ENCODE peak calls at places on chromosome 4, in five cellular contexts. K is upper lobe of left lung; I is mammary epithelial cell; P is CD4-positive, alpha-beta memory T cell; T is GM23248. Q is an unnamed sample.

GRCh38 chr4:5204781-5205180 is 153.5 kb downstream of the STK32B start:
- DNase-seq in K (no peak), I (no peak), P (no peak), T (peak; percentile 37), Q (no peak)

GRCh38 chr4:184506527-184507121 is 32.3 kb upstream of the IRF2 start:
- DNase-seq in K (no peak), I (no peak), P (no peak), T (peak; percentile 23), Q (no peak)

GRCh38 chr4:77035153-77035552 is 40.6 kb downstream of the CCNI start:
- DNase-seq in K (no peak), I (no peak), P (no peak), T (no peak), Q (no peak)

GRCh38 chr4:5257086-5257485 is 205.8 kb downstream of the STK32B start:
- DNase-seq in K (no peak), I (no peak), P (no peak), T (no peak), Q (no peak)

GRCh38 chr4:133320576-133321170 is 171.6 kb downstream of the PCDH10 start:
- DNase-seq in K (no peak), I (peak; percentile 11), P (no peak), T (peak; percentile 36), Q (no peak)

GRCh38 chr4:15479089-15479912 is 9.6 kb downstream of the CC2D2A start:
- DNase-seq in K (peak; percentile 13), I (peak; percentile 76), P (peak; percentile 11), T (peak; percentile 92), Q (no peak)

GRCh38 chr4:22474636-22475310 is 41.1 kb downstream of the ADGRA3 start:
- DNase-seq in K (no peak), I (peak; percentile 54), P (no peak), T (peak; percentile 27), Q (no peak)

GRCh38 chr4:42915484-42915883 is 23.0 kb downstream of the GRXCR1 start:
- DNase-seq in K (no peak), I (peak; percentile 15), P (no peak), T (no peak), Q (no peak)

GRCh38 chr4:185383451-185383850 is 12.3 kb downstream of the LRP2BP start:
- DNase-seq in K (no peak), I (peak; percentile 62), P (no peak), T (no peak), Q (no peak)

GRCh38 chr4:143185253-143186107 is 763 bp downstream of the USP38 start:
- DNase-seq in K (no peak), I (peak; percentile 48), P (peak; percentile 27), T (peak; percentile 51), Q (peak; percentile 0)

GRCh38 chr4:177611974-177612664 is 169.9 kb upstream of the AGA start:
- DNase-seq in K (no peak), I (no peak), P (no peak), T (no peak), Q (no peak)

GRCh38 chr4:73129319-73129718 is 59.8 kb upstream of the COX18 start:
- DNase-seq in K (no peak), I (no peak), P (no peak), T (no peak), Q (no peak)
- H3K36me3 ChIP-seq in K (peaks cover 12% of the 10 kb centered on the region), I (peaks cover 38% of the 10 kb centered on the region), P (peaks cover 24% of the 10 kb centered on the region), T (peaks cover 42% of the 10 kb centered on the region), Q (peaks cover 26% of the 10 kb centered on the region)

GRCh38 chr4:6878451-6879059 is 31.1 kb upstream of the TBC1D14 start:
- DNase-seq in K (no peak), I (peak; percentile 88), P (no peak), T (no peak), Q (no peak)
- H3K9me3 ChIP-seq in K (no peaks in the 10 kb centered on the region), I (no peaks in the 10 kb centered on the region), P (no peaks in the 10 kb centered on the region), T (no peaks in the 10 kb centered on the region), Q (no peaks in the 10 kb centered on the region)

GRCh38 chr4:54271464-54271863 is 42.4 kb downstream of the PDGFRA start:
- DNase-seq in K (no peak), I (no peak), P (no peak), T (no peak), Q (no peak)

GRCh38 chr4:54274264-54274663 is 45.2 kb downstream of the PDGFRA start:
- DNase-seq in K (no peak), I (no peak), P (no peak), T (no peak), Q (no peak)

GRCh38 chr4:54268151-54268550 is 39.1 kb downstream of the PDGFRA start:
- DNase-seq in K (no peak), I (peak; percentile 33), P (no peak), T (peak; percentile 60), Q (no peak)

GRCh38 chr4:54274786-54275503 is 45.9 kb downstream of the PDGFRA start:
- DNase-seq in K (no peak), I (no peak), P (no peak), T (peak; percentile 48), Q (no peak)

GRCh38 chr4:54272051-54272450 is 43.0 kb downstream of the PDGFRA start:
- DNase-seq in K (no peak), I (no peak), P (no peak), T (no peak), Q (no peak)
- H3K36me3 ChIP-seq in K (no peaks in the 10 kb centered on the region), I (no peaks in the 10 kb centered on the region), P (no peaks in the 10 kb centered on the region), T (peaks cover 94% of the 10 kb centered on the region), Q (no peaks in the 10 kb centered on the region)

DNA sequence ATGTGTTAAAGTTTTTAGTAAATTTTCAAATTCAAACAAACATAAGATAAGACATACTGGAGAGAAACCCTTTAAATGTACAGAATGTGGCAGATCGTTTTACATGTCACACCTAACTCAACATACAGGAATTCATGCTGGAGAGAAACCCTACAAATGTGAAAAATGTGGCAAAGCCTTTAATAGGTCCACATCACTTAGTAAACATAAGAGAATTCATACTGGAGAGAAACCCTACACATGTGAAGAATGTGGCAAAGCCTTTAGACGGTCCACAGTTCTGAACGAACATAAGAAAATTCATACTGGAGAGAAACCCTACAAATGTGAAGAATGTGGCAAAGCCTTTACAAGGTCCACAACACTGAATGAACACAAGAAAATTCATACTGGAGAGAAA is 32.8 kb downstream of the ZNF595 start:
- DNase-seq in K (no peak), I (no peak), P (no peak), T (no peak), Q (no peak)
- H3K9me3 ChIP-seq in K (peaks cover 94% of the 10 kb centered on the region), I (peaks cover 57% of the 10 kb centered on the region), P (peaks cover 5% of the 10 kb centered on the region), T (peaks cover 40% of the 10 kb centered on the region), Q (peaks cover 46% of the 10 kb centered on the region)

GRCh38 chr4:761739-762138 is 56.1 kb downstream of the PCGF3 start:
- DNase-seq in K (no peak), I (no peak), P (no peak), T (no peak), Q (no peak)
- H3K36me3 ChIP-seq in K (peaks cover 40% of the 10 kb centered on the region), I (peaks cover 17% of the 10 kb centered on the region), P (peaks cover 13% of the 10 kb centered on the region), T (peaks cover 17% of the 10 kb centered on the region), Q (peaks cover 17% of the 10 kb centered on the region)

GRCh38 chr4:140764785-140765392 is 8.7 kb upstream of the TBC1D9 start:
- DNase-seq in K (no peak), I (peak; percentile 5), P (no peak), T (peak; percentile 2), Q (no peak)

GRCh38 chr4:140774956-140775355 is 18.8 kb upstream of the TBC1D9 start:
- DNase-seq in K (no peak), I (no peak), P (no peak), T (no peak), Q (no peak)

GRCh38 chr4:140774510-140774909 is 18.3 kb upstream of the TBC1D9 start:
- DNase-seq in K (no peak), I (no peak), P (no peak), T (no peak), Q (no peak)

DNA sequence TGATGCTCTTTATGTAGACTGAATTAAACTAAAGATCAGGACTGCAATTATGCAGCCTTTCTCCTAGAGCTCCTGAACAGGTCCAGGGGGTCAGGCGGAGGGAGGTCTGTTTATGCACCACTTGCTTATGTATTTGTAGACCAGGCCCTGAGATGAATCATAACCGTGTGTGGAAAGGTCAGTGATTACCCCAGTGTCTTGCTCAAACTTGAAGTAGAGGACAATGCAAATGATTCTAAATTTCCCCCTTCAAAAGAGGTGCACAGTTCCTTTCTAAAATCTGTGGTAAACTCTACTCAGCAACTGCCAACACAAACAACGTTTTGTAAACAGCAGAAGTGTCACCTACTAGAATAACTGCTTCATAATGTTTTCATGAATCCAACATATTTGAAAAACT is 13.0 kb upstream of the TBC1D9 start:
- DNase-seq in K (no peak), I (peak; percentile 2), P (no peak), T (no peak), Q (no peak)
- H3K9me3 ChIP-seq in K (no peaks in the 10 kb centered on the region), I (no peaks in the 10 kb centered on the region), P (no peaks in the 10 kb centered on the region), T (no peaks in the 10 kb centered on the region), Q (no peaks in the 10 kb centered on the region)

GRCh38 chr4:1968667-1969295 is 40.0 kb downstream of the NELFA start:
- DNase-seq in K (no peak), I (no peak), P (no peak), T (no peak), Q (no peak)
- H3K36me3 ChIP-seq in K (peaks cover 3% of the 10 kb centered on the region), I (peaks cover 5% of the 10 kb centered on the region), P (peaks cover 11% of the 10 kb centered on the region), T (peaks cover 4% of the 10 kb centered on the region), Q (peaks cover 3% of the 10 kb centered on the region)